ENCODE peak calls at places on chromosomes 6 and 20, in seven cellular contexts. M is mesendoderm, B is IMR-90, V is H9, Q is neuronal stem cell, G is trophoblast cell, A is H1. Z is an unnamed sample.

GRCh38 chr6:34104186-34104585 is 41.7 kb downstream of the GRM4 start:
- DNase-seq in M (no peak), B (no peak), V (no peak), Q (no peak), G (no peak), A (no peak), Z (no peak)

GRCh38 chr20:61186771-61187170 is 65.3 kb upstream of the CDH4 start:
- DNase-seq in M (no peak), B (peak), V (no peak), Q (no peak), G (no peak), A (no peak), Z (peak)

GRCh38 chr20:1920252-1920651 is 25.0 kb downstream of the SIRPA start:
- DNase-seq in M (no peak), B (no peak), V (no peak), Q (no peak), G (no peak), A (no peak), Z (no peak)

GRCh38 chr20:10537850-10538480 is 102.9 kb downstream of the SLX4IP start:
- DNase-seq in M (no peak), B (peak), V (no peak), Q (no peak), G (no peak), A (no peak), Z (no peak)

GRCh38 chr6:113102761-113103160 is 754.4 kb upstream of the MARCKS start:
- DNase-seq in M (no peak), B (peak), V (no peak), Q (no peak), G (no peak), A (no peak), Z (peak)

GRCh38 chr6:86961432-86962200 is 24.3 kb downstream of the HTR1E start:
- DNase-seq in M (no peak), B (no peak), V (no peak), Q (no peak), G (peak), A (no peak), Z (no peak)

GRCh38 chr6:129050086-129050485 is 167.1 kb downstream of the LAMA2 start:
- DNase-seq in M (peak), B (peak), V (no peak), Q (no peak), G (peak), A (no peak), Z (no peak)

GRCh38 chr20:4869290-4870193 is 131.8 kb downstream of the SLC23A2 start:
- DNase-seq in M (no peak), B (peak), V (no peak), Q (no peak), G (no peak), A (no peak), Z (peak)

GRCh38 chr6:108707328-108707976 is 140.8 kb upstream of the ARMC2 start:
- DNase-seq in M (no peak), B (peak), V (peak), Q (no peak), G (no peak), A (no peak), Z (no peak)

GRCh38 chr20:397432-398237 is 10.5 kb upstream of the RBCK1 start:
- DNase-seq in M (no peak), B (no peak), V (no peak), Q (no peak), G (no peak), A (no peak), Z (no peak)

GRCh38 chr6:35727206-35727934 is 9.5 kb upstream of the ARMC12 start:
- DNase-seq in M (peak), B (peak), V (peak), Q (no peak), G (no peak), A (peak), Z (peak)

GRCh38 chr6:113031591-113031990 is 684.5 kb downstream of the RFPL4B start:
- DNase-seq in M (no peak), B (no peak), V (no peak), Q (no peak), G (no peak), A (no peak), Z (no peak)

GRCh38 chr6:52020961-52021570 is 66.3 kb downstream of the PKHD1 start:
- DNase-seq in M (peak), B (peak), V (no peak), Q (peak), G (no peak), A (no peak), Z (peak)

GRCh38 chr6:13682346-13682745 is 29.3 kb downstream of the RANBP9 start:
- DNase-seq in M (no peak), B (no peak), V (no peak), Q (no peak), G (no peak), A (no peak), Z (no peak)

GRCh38 chr6:17905611-17906592 is 81.5 kb downstream of the KIF13A start:
- DNase-seq in M (no peak), B (peak), V (no peak), Q (no peak), G (no peak), A (no peak), Z (peak)

GRCh38 chr6:87483929-87484328 is 11.2 kb downstream of the SLC35A1 start:
- DNase-seq in M (peak), B (peak), V (peak), Q (peak), G (peak), A (peak), Z (peak)

GRCh38 chr6:84645000-84645399 is 119.4 kb downstream of the TBX18 start:
- DNase-seq in M (no peak), B (peak), V (no peak), Q (no peak), G (no peak), A (no peak), Z (peak)

GRCh38 chr6:33191383-33192104 is 723 bp downstream of the COL11A2 start:
- DNase-seq in M (no peak), B (no peak), V (no peak), Q (no peak), G (no peak), A (no peak), Z (no peak)

GRCh38 chr20:47720636-47721427 is 64.4 kb downstream of the SULF2 start:
- DNase-seq in M (peak), B (peak), V (no peak), Q (no peak), G (no peak), A (no peak), Z (no peak)

GRCh38 chr20:22495172-22495571 is 89.2 kb downstream of the FOXA2 start:
- DNase-seq in M (no peak), B (no peak), V (no peak), Q (no peak), G (no peak), A (no peak), Z (no peak)

GRCh38 chr20:57526885-57527566 is 2.1 kb upstream of the CTCFL start:
- DNase-seq in M (no peak), B (no peak), V (no peak), Q (no peak), G (no peak), A (no peak), Z (no peak)

GRCh38 chr20:57527728-57528127 is 2.8 kb upstream of the CTCFL start:
- DNase-seq in M (no peak), B (no peak), V (no peak), Q (no peak), G (no peak), A (no peak), Z (no peak)

GRCh38 chr20:57529160-57529585 is 4.2 kb upstream of the CTCFL start:
- DNase-seq in M (no peak), B (no peak), V (no peak), Q (no peak), G (no peak), A (no peak), Z (no peak)

GRCh38 chr20:57529810-57530209 is 4.9 kb upstream of the CTCFL start:
- DNase-seq in M (no peak), B (no peak), V (no peak), Q (no peak), G (no peak), A (no peak), Z (no peak)

DNA sequence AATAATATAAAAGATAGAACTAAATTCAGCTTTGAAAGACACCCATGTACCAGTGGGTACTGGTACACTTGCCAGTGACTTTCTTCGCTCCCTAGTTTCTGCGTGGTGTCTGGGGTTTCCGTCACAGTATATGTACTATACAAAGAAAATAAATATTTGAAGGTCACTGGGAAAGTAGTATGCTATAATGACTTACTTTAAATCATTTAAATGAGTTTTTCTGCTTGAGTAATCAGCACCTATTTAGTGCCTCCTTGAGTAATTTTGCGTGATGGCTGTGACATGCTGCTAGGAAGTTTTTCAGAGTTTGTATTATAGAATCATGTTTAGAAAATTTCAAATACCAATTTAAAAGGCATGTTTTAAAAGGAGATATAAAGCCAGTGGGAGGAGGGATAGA is 3.2 kb upstream of the CTCFL start:
- DNase-seq in M (no peak), B (no peak), V (no peak), Q (no peak), G (no peak), A (no peak), Z (no peak)
- H3K18ac ChIP-seq in M (no peak), B (no peak), V (no peak), Q (no peak), G (no peak), A (no peak), Z (no peak)

GRCh38 chr20:38672504-38672903 is 51.8 kb upstream of the SLC32A1 start:
- DNase-seq in M (no peak), B (no peak), V (no peak), Q (no peak), G (no peak), A (no peak), Z (no peak)
- H3K18ac ChIP-seq in M (no peak), B (no peak), V (no peak), Q (no peak), G (no peak), A (no peak), Z (no peak)

DNA sequence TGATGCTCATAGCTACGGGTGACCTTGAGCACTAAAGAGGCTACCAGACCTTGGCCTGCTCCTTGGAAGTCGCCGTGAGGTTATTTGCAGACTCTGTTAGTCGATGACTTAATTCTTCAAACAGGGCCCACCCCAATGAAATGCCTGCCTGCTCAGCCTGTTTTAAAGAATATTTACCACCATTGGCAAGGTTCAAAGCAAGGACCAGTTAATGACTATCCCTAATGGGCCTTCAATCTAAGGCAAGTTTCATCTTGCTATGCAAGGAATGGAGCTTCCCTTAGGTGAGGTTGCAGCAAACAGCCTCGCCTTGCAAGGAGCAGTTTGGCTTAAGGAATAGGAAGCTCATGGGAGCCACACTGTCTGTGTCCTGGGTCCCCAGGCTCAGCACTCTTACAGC is 22.9 kb upstream of the SPO11 start:
- DNase-seq in M (no peak), B (no peak), V (no peak), Q (no peak), G (peak), A (no peak), Z (no peak)
- H3K18ac ChIP-seq in M (no peak), B (no peak), V (no peak), Q (no peak), G (no peak), A (no peak), Z (no peak)

GRCh38 chr20:8267009-8267408 is 134.9 kb downstream of the PLCB1 start:
- DNase-seq in M (no peak), B (no peak), V (no peak), Q (no peak), G (no peak), A (no peak), Z (no peak)
- H3K18ac ChIP-seq in M (no peak), B (no peak), V (no peak), Q (no peak), G (no peak), A (no peak), Z (no peak)

GRCh38 chr6:38673397-38674165 is 29.4 kb downstream of the GLO1 start:
- DNase-seq in M (peak), B (no peak), V (no peak), Q (no peak), G (no peak), A (no peak), Z (no peak)

GRCh38 chr6:38676974-38677544 is 25.9 kb downstream of the GLO1 start:
- DNase-seq in M (no peak), B (no peak), V (no peak), Q (no peak), G (no peak), A (no peak), Z (no peak)

GRCh38 chr6:38676236-38676973 is 26.5 kb downstream of the GLO1 start:
- DNase-seq in M (no peak), B (no peak), V (no peak), Q (no peak), G (no peak), A (no peak), Z (no peak)

DNA sequence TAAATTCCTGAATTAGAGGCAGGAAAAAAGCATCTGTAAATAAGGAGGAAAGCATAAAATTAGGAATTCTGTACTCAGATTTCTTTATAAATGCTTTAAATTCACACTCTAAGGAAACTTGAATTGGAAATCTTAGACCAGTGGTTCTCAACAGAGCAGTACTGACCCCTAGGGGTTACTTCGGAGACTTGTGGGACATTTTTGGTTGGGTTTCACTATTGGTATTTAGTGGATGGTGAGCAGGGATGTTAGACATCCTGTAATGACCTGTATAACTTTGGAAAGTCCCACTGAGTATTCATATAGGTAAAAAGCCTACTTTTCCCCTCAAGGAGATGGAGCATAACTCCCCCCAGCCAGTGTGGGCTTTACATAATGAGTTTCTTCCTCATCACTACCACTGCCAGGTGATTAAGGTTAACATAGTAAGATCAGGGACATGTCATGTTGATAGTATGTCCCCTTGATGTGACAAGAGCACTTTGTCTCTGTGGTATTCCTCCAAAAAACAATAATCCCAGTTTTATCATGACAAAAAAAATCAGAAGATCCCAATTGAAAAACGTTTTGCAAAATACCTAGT is 31.0 kb downstream of the GLO1 start:
- DNase-seq in M (peak), B (peak), V (peak), Q (peak), G (peak), A (no peak), Z (peak)
- H3K18ac ChIP-seq in M (no peak), B (no peak), V (no peak), Q (no peak), G (no peak), A (no peak), Z (no peak)

GRCh38 chr6:90278129-90278528 is 18.5 kb downstream of the BACH2 start:
- DNase-seq in M (no peak), B (no peak), V (no peak), Q (no peak), G (no peak), A (no peak), Z (no peak)
- H3K18ac ChIP-seq in M (no peak), B (no peak), V (no peak), Q (peak), G (no peak), A (no peak), Z (no peak)

DNA sequence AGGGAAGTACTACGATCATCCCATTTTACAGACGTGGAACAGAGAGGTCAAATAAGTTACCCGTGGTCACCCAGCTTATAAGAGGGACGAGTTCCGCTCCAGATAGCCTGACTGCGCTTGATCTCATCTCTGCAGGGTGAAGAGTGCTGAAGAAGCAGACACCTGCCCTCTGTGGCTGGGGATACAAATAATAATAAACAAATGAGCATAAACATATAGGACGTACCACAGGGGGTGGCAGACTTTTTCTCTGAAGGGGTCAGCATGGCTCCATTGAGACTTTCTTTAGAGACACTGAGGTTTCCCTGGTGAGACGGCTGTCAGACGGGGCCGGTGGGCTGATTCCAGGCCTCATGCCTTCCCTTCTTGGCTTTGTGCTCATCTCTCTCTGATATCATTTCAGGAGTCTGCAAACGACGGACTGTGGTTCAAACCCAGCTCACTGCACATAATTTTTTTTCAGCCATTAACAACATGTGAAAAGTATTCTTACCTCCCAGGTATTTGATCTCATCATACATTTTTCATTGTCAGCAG is 47.1 kb downstream of the IRF4 start:
- DNase-seq in M (no peak), B (no peak), V (no peak), Q (no peak), G (no peak), A (no peak), Z (no peak)
- H3K18ac ChIP-seq in M (no peak), B (no peak), V (no peak), Q (no peak), G (no peak), A (no peak), Z (no peak)

DNA sequence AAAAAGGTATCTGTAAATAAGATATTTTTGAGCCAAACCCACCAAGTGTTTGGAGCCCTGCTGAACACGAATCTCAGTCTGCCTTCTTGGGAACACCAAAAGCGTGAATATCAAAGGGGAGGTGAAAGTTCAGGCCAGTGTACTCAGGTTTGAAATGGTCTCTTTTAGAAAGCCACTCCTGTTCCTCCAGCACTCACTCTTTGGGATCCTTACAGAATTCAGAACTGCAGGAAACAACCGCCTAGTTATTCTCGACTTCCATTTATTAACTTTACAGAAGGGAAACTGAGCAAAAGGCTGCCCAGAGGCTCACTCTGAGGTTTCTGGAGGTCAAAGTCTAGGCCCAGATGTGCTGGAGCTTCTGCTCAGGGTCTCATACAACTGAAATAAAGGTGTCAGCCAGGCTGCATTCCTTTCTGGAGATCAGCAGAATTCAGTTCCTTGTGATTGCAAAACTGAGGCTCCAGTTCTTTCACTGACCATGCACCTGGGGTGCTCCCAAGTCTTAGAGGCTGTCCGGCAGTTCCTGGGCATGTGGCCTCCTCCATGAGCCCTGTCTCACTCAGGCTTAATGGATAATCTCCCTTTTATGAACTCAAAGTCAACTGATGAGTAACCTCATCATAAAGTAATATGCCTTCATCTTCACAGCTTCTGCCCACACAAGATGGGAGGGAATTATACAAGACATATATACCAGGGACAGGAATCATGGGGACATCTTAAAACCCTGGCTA is 65.5 kb upstream of the TNFAIP3 start:
- DNase-seq in M (no peak), B (no peak), V (no peak), Q (no peak), G (no peak), A (no peak), Z (no peak)
- H3K18ac ChIP-seq in M (no peak), B (no peak), V (no peak), Q (no peak), G (no peak), A (no peak), Z (no peak)